ENCODE peak calls at places on chromosomes 1 and 21, in seven cellular contexts. One of them, this sample, is unnamed.
A peak's percentile ranks its signal among the peaks of the same experiment; 100 is the strongest.

GRCh38 chr1:193355179-193355578 is 168.8 kb upstream of the B3GALT2 start:
- DNase-seq in GM12865: no peak
- DNase-seq in AG04450: no peak
- DNase-seq in AG09309: no peak
- DNase-seq in astrocyte: no peak
- DNase-seq in fibroblast of the aortic adventitia: peak; percentile 15
- DNase-seq in IMR-90: peak; percentile 51
- DNase-seq in this sample: no peak

GRCh38 chr1:56200446-56200845 is 378.9 kb downstream of the PLPP3 start:
- DNase-seq in GM12865: no peak
- DNase-seq in AG04450: no peak
- DNase-seq in AG09309: no peak
- DNase-seq in astrocyte: no peak
- DNase-seq in fibroblast of the aortic adventitia: no peak
- DNase-seq in IMR-90: peak; percentile 46
- DNase-seq in this sample: no peak

GRCh38 chr1:37759451-37759850 is 5.5 kb downstream of the EPHA10 start:
- DNase-seq in GM12865: no peak
- DNase-seq in AG04450: no peak
- DNase-seq in AG09309: no peak
- DNase-seq in astrocyte: no peak
- DNase-seq in fibroblast of the aortic adventitia: no peak
- DNase-seq in IMR-90: no peak
- DNase-seq in this sample: no peak

GRCh38 chr1:23546897-23547596 is 12.3 kb downstream of the ID3 start:
- DNase-seq in GM12865: no peak
- DNase-seq in AG04450: no peak
- DNase-seq in AG09309: no peak
- DNase-seq in astrocyte: no peak
- DNase-seq in fibroblast of the aortic adventitia: no peak
- DNase-seq in IMR-90: no peak
- DNase-seq in this sample: no peak

GRCh38 chr1:18408656-18409370 is 71.9 kb upstream of the KLHDC7A start:
- DNase-seq in GM12865: no peak
- DNase-seq in AG04450: no peak
- DNase-seq in AG09309: no peak
- DNase-seq in astrocyte: no peak
- DNase-seq in fibroblast of the aortic adventitia: no peak
- DNase-seq in IMR-90: no peak
- DNase-seq in this sample: no peak

GRCh38 chr1:9073148-9073547 is 3.7 kb upstream of the SLC2A5 start:
- DNase-seq in GM12865: no peak
- DNase-seq in AG04450: no peak
- DNase-seq in AG09309: no peak
- DNase-seq in astrocyte: no peak
- DNase-seq in fibroblast of the aortic adventitia: no peak
- DNase-seq in IMR-90: no peak
- DNase-seq in this sample: no peak

GRCh38 chr1:188433428-188433827 is 1604.7 kb downstream of the PLA2G4A start:
- DNase-seq in GM12865: no peak
- DNase-seq in AG04450: peak; percentile 16
- DNase-seq in AG09309: no peak
- DNase-seq in astrocyte: peak; percentile 66
- DNase-seq in fibroblast of the aortic adventitia: no peak
- DNase-seq in IMR-90: peak; percentile 83
- DNase-seq in this sample: no peak

GRCh38 chr21:43867332-43867703 is 2.3 kb downstream of the AGPAT3 start:
- DNase-seq in GM12865: no peak
- DNase-seq in AG04450: no peak
- DNase-seq in AG09309: no peak
- DNase-seq in astrocyte: no peak
- DNase-seq in fibroblast of the aortic adventitia: no peak
- DNase-seq in IMR-90: no peak
- DNase-seq in this sample: no peak

GRCh38 chr1:2204384-2205190 is 10.0 kb upstream of the FAAP20 start:
- DNase-seq in GM12865: no peak
- DNase-seq in AG04450: no peak
- DNase-seq in AG09309: no peak
- DNase-seq in astrocyte: peak; percentile 38
- DNase-seq in fibroblast of the aortic adventitia: peak; percentile 62
- DNase-seq in IMR-90: peak; percentile 33
- DNase-seq in this sample: no peak

GRCh38 chr1:22507582-22507981 is 55.7 kb upstream of the EPHA8 start:
- DNase-seq in GM12865: no peak
- DNase-seq in AG04450: no peak
- DNase-seq in AG09309: no peak
- DNase-seq in astrocyte: no peak
- DNase-seq in fibroblast of the aortic adventitia: no peak
- DNase-seq in IMR-90: no peak
- DNase-seq in this sample: no peak

GRCh38 chr1:211637066-211637465 is 38.4 kb downstream of the NEK2 start:
- DNase-seq in GM12865: no peak
- DNase-seq in AG04450: no peak
- DNase-seq in AG09309: no peak
- DNase-seq in astrocyte: no peak
- DNase-seq in fibroblast of the aortic adventitia: no peak
- DNase-seq in IMR-90: no peak
- DNase-seq in this sample: no peak

GRCh38 chr1:205147191-205147590 is 25.4 kb upstream of the RBBP5 start:
- DNase-seq in GM12865: no peak
- DNase-seq in AG04450: peak; percentile 36
- DNase-seq in AG09309: peak; percentile 57
- DNase-seq in astrocyte: peak; percentile 79
- DNase-seq in fibroblast of the aortic adventitia: peak; percentile 53
- DNase-seq in IMR-90: peak; percentile 90
- DNase-seq in this sample: no peak

GRCh38 chr1:110916669-110917306 is 43.8 kb downstream of the CD53 start:
- DNase-seq in GM12865: peak; percentile 68
- DNase-seq in AG04450: no peak
- DNase-seq in AG09309: no peak
- DNase-seq in astrocyte: peak; percentile 16
- DNase-seq in fibroblast of the aortic adventitia: peak; percentile 40
- DNase-seq in IMR-90: peak; percentile 19
- DNase-seq in this sample: peak; percentile 24
- H3K4me3 ChIP-seq in GM12865: peak overlapping the region; percentile 33
- H3K4me3 ChIP-seq in AG04450: no peak overlapping the region
- H3K4me3 ChIP-seq in AG09309: no peak overlapping the region
- H3K4me3 ChIP-seq in astrocyte: no peak overlapping the region
- H3K4me3 ChIP-seq in fibroblast of the aortic adventitia: peak overlapping the region; percentile 20
- H3K4me3 ChIP-seq in IMR-90: peak overlapping the region; percentile 15
- H3K4me3 ChIP-seq in this sample: no peak overlapping the region

GRCh38 chr1:25494952-25495351 is 48.5 kb upstream of the LDLRAP1 start:
- DNase-seq in GM12865: no peak
- DNase-seq in AG04450: no peak
- DNase-seq in AG09309: no peak
- DNase-seq in astrocyte: no peak
- DNase-seq in fibroblast of the aortic adventitia: no peak
- DNase-seq in IMR-90: no peak
- DNase-seq in this sample: no peak
- H3K4me3 ChIP-seq in GM12865: no peak overlapping the region
- H3K4me3 ChIP-seq in AG04450: no peak overlapping the region
- H3K4me3 ChIP-seq in AG09309: no peak overlapping the region
- H3K4me3 ChIP-seq in astrocyte: no peak overlapping the region
- H3K4me3 ChIP-seq in fibroblast of the aortic adventitia: no peak overlapping the region
- H3K4me3 ChIP-seq in IMR-90: no peak overlapping the region
- H3K4me3 ChIP-seq in this sample: no peak overlapping the region

GRCh38 chr21:34075099-34075425 is 1.7 kb downstream of the MRPS6 start:
- DNase-seq in GM12865: no peak
- DNase-seq in AG04450: no peak
- DNase-seq in AG09309: no peak
- DNase-seq in astrocyte: no peak
- DNase-seq in fibroblast of the aortic adventitia: no peak
- DNase-seq in IMR-90: no peak
- DNase-seq in this sample: no peak
- H3K4me3 ChIP-seq in GM12865: peak overlapping the region; percentile 95
- H3K4me3 ChIP-seq in AG04450: peak overlapping the region; percentile 86
- H3K4me3 ChIP-seq in AG09309: peak overlapping the region; percentile 72
- H3K4me3 ChIP-seq in astrocyte: peak overlapping the region; percentile 81
- H3K4me3 ChIP-seq in fibroblast of the aortic adventitia: peak overlapping the region; percentile 80
- H3K4me3 ChIP-seq in IMR-90: peak overlapping the region; percentile 100
- H3K4me3 ChIP-seq in this sample: peak overlapping the region; percentile 80

GRCh38 chr21:42118901-42119300 is 47.8 kb downstream of the UMODL1 start:
- DNase-seq in GM12865: peak; percentile 44
- DNase-seq in AG04450: no peak
- DNase-seq in AG09309: no peak
- DNase-seq in astrocyte: no peak
- DNase-seq in fibroblast of the aortic adventitia: no peak
- DNase-seq in IMR-90: peak; percentile 48
- DNase-seq in this sample: no peak

GRCh38 chr21:42115136-42115683 is 44.1 kb downstream of the UMODL1 start:
- DNase-seq in GM12865: no peak
- DNase-seq in AG04450: no peak
- DNase-seq in AG09309: no peak
- DNase-seq in astrocyte: no peak
- DNase-seq in fibroblast of the aortic adventitia: no peak
- DNase-seq in IMR-90: no peak
- DNase-seq in this sample: no peak

GRCh38 chr21:42118121-42118795 is 47.1 kb downstream of the UMODL1 start:
- DNase-seq in GM12865: no peak
- DNase-seq in AG04450: no peak
- DNase-seq in AG09309: no peak
- DNase-seq in astrocyte: no peak
- DNase-seq in fibroblast of the aortic adventitia: no peak
- DNase-seq in IMR-90: no peak
- DNase-seq in this sample: no peak

GRCh38 chr21:42114646-42115045 is 43.5 kb downstream of the UMODL1 start:
- DNase-seq in GM12865: no peak
- DNase-seq in AG04450: no peak
- DNase-seq in AG09309: no peak
- DNase-seq in astrocyte: no peak
- DNase-seq in fibroblast of the aortic adventitia: no peak
- DNase-seq in IMR-90: no peak
- DNase-seq in this sample: no peak

GRCh38 chr21:42117229-42118048 is 46.3 kb downstream of the UMODL1 start:
- DNase-seq in GM12865: peak; percentile 84
- DNase-seq in AG04450: peak; percentile 47
- DNase-seq in AG09309: peak; percentile 65
- DNase-seq in astrocyte: peak; percentile 65
- DNase-seq in fibroblast of the aortic adventitia: peak; percentile 87
- DNase-seq in IMR-90: peak; percentile 81
- DNase-seq in this sample: peak; percentile 42
- H3K4me3 ChIP-seq in GM12865: no peak overlapping the region
- H3K4me3 ChIP-seq in AG04450: peak overlapping the region; percentile 31
- H3K4me3 ChIP-seq in AG09309: peak overlapping the region; percentile 24
- H3K4me3 ChIP-seq in astrocyte: peak overlapping the region; percentile 30
- H3K4me3 ChIP-seq in fibroblast of the aortic adventitia: peak overlapping the region; percentile 52
- H3K4me3 ChIP-seq in IMR-90: no peak overlapping the region
- H3K4me3 ChIP-seq in this sample: peak overlapping the region; percentile 20

GRCh38 chr1:202351725-202352124 is 3.2 kb downstream of the PPP1R12B start:
- DNase-seq in GM12865: no peak
- DNase-seq in AG04450: no peak
- DNase-seq in AG09309: no peak
- DNase-seq in astrocyte: peak; percentile 36
- DNase-seq in fibroblast of the aortic adventitia: peak; percentile 79
- DNase-seq in IMR-90: peak; percentile 17
- DNase-seq in this sample: no peak

GRCh38 chr1:202348509-202349262 is at the start of gene PPP1R12B:
- DNase-seq in GM12865: peak; percentile 99
- DNase-seq in AG04450: peak; percentile 98
- DNase-seq in AG09309: peak; percentile 97
- DNase-seq in astrocyte: peak; percentile 98
- DNase-seq in fibroblast of the aortic adventitia: peak; percentile 99
- DNase-seq in IMR-90: peak; percentile 99
- DNase-seq in this sample: peak; percentile 96

GRCh38 chr1:202349263-202349928 is 897 bp downstream of the PPP1R12B start:
- DNase-seq in GM12865: peak; percentile 46
- DNase-seq in AG04450: no peak
- DNase-seq in AG09309: peak; percentile 11
- DNase-seq in astrocyte: peak; percentile 58
- DNase-seq in fibroblast of the aortic adventitia: peak; percentile 76
- DNase-seq in IMR-90: peak; percentile 78
- DNase-seq in this sample: no peak

GRCh38 chr1:202343652-202344349 is 2.1 kb upstream of the UBE2T start:
- DNase-seq in GM12865: peak; percentile 51
- DNase-seq in AG04450: no peak
- DNase-seq in AG09309: no peak
- DNase-seq in astrocyte: no peak
- DNase-seq in fibroblast of the aortic adventitia: peak; percentile 67
- DNase-seq in IMR-90: peak; percentile 48
- DNase-seq in this sample: no peak

GRCh38 chr1:202348005-202348508 is 442 bp upstream of the PPP1R12B start:
- DNase-seq in GM12865: no peak
- DNase-seq in AG04450: no peak
- DNase-seq in AG09309: no peak
- DNase-seq in astrocyte: no peak
- DNase-seq in fibroblast of the aortic adventitia: no peak
- DNase-seq in IMR-90: no peak
- DNase-seq in this sample: no peak
- H3K4me3 ChIP-seq in GM12865: peak overlapping the region; percentile 35
- H3K4me3 ChIP-seq in AG04450: no peak overlapping the region
- H3K4me3 ChIP-seq in AG09309: no peak overlapping the region
- H3K4me3 ChIP-seq in astrocyte: no peak overlapping the region
- H3K4me3 ChIP-seq in fibroblast of the aortic adventitia: no peak overlapping the region
- H3K4me3 ChIP-seq in IMR-90: no peak overlapping the region
- H3K4me3 ChIP-seq in this sample: peak overlapping the region; percentile 89

GRCh38 chr1:151475175-151475574 is 15.9 kb upstream of the POGZ start:
- DNase-seq in GM12865: peak; percentile 94
- DNase-seq in AG04450: no peak
- DNase-seq in AG09309: no peak
- DNase-seq in astrocyte: no peak
- DNase-seq in fibroblast of the aortic adventitia: no peak
- DNase-seq in IMR-90: peak; percentile 46
- DNase-seq in this sample: peak; percentile 96

GRCh38 chr1:151474711-151475110 is 15.4 kb upstream of the POGZ start:
- DNase-seq in GM12865: no peak
- DNase-seq in AG04450: no peak
- DNase-seq in AG09309: no peak
- DNase-seq in astrocyte: no peak
- DNase-seq in fibroblast of the aortic adventitia: no peak
- DNase-seq in IMR-90: no peak
- DNase-seq in this sample: no peak

GRCh38 chr1:151477066-151477465 is 17.8 kb upstream of the POGZ start:
- DNase-seq in GM12865: no peak
- DNase-seq in AG04450: no peak
- DNase-seq in AG09309: no peak
- DNase-seq in astrocyte: no peak
- DNase-seq in fibroblast of the aortic adventitia: no peak
- DNase-seq in IMR-90: no peak
- DNase-seq in this sample: no peak

GRCh38 chr1:151476083-151476482 is 16.8 kb upstream of the POGZ start:
- DNase-seq in GM12865: peak; percentile 38
- DNase-seq in AG04450: no peak
- DNase-seq in AG09309: no peak
- DNase-seq in astrocyte: no peak
- DNase-seq in fibroblast of the aortic adventitia: no peak
- DNase-seq in IMR-90: no peak
- DNase-seq in this sample: no peak

GRCh38 chr1:151472852-151473731 is 13.8 kb upstream of the POGZ start:
- DNase-seq in GM12865: peak; percentile 57
- DNase-seq in AG04450: no peak
- DNase-seq in AG09309: no peak
- DNase-seq in astrocyte: peak; percentile 54
- DNase-seq in fibroblast of the aortic adventitia: peak; percentile 63
- DNase-seq in IMR-90: peak; percentile 34
- DNase-seq in this sample: no peak
- H3K4me3 ChIP-seq in GM12865: peak overlapping the region; percentile 50
- H3K4me3 ChIP-seq in AG04450: peak overlapping the region; percentile 48
- H3K4me3 ChIP-seq in AG09309: peak overlapping the region; percentile 39
- H3K4me3 ChIP-seq in astrocyte: peak overlapping the region; percentile 50
- H3K4me3 ChIP-seq in fibroblast of the aortic adventitia: peak overlapping the region; percentile 58
- H3K4me3 ChIP-seq in IMR-90: peak overlapping the region; percentile 38
- H3K4me3 ChIP-seq in this sample: peak overlapping the region; percentile 56

GRCh38 chr21:16424331-16424749 is 694.6 kb downstream of the USP25 start:
- DNase-seq in GM12865: no peak
- DNase-seq in AG04450: no peak
- DNase-seq in AG09309: no peak
- DNase-seq in astrocyte: peak; percentile 69
- DNase-seq in fibroblast of the aortic adventitia: peak; percentile 74
- DNase-seq in IMR-90: no peak
- DNase-seq in this sample: no peak
- H3K4me3 ChIP-seq in GM12865: no peak overlapping the region
- H3K4me3 ChIP-seq in AG04450: no peak overlapping the region
- H3K4me3 ChIP-seq in AG09309: peak overlapping the region; percentile 23
- H3K4me3 ChIP-seq in astrocyte: peak overlapping the region; percentile 51
- H3K4me3 ChIP-seq in fibroblast of the aortic adventitia: peak overlapping the region; percentile 41
- H3K4me3 ChIP-seq in IMR-90: no peak overlapping the region
- H3K4me3 ChIP-seq in this sample: no peak overlapping the region